ENCODE peak calls at places on chromosome 22, in seven cellular contexts. S is astrocyte of the spinal cord; U is NCI-H82; Y is stimulated activated effector memory CD8-positive, alpha-beta T cell treated with anti-CD3 and anti-CD28 coated beads, Interleukin-12 subunit alpha, Interleukin-12 subunit beta, amount 100 ng/mL, for 72 hours; F is germinal center; V is neural crest cell; D is NCI-H1694 treated with DMSO at 0.1 percent for 48 hours. G is an unnamed sample.

GRCh38 chr22:19855504-19856409 is 1.1 kb upstream of the GNB1L start:
- DNase-seq in S (peak), U (peak), Y (peak), F (peak), V (no peak), D (no peak), G (no peak)

GRCh38 chr22:25051073-25051472 is 98.6 kb downstream of the KIAA1671 start:
- DNase-seq in S (no peak), U (peak), Y (no peak), F (peak), V (no peak), D (no peak), G (no peak)

GRCh38 chr22:26484360-26484706 is 656 bp downstream of the SRRD start:
- DNase-seq in S (no peak), U (no peak), Y (no peak), F (no peak), V (no peak), D (no peak), G (no peak)

GRCh38 chr22:20979243-20979809 is 2.8 kb upstream of the LZTR1 start:
- DNase-seq in S (peak), U (peak), Y (no peak), F (peak), V (peak), D (no peak), G (no peak)

GRCh38 chr22:38202437-38203089 is 769 bp downstream of the MAFF start:
- DNase-seq in S (peak), U (peak), Y (peak), F (no peak), V (peak), D (no peak), G (peak)

GRCh38 chr22:42562684-42563083 is 8.9 kb downstream of the SERHL2 start:
- DNase-seq in S (no peak), U (peak), Y (no peak), F (no peak), V (no peak), D (no peak), G (peak)

GRCh38 chr22:38716271-38716670 is 10.5 kb downstream of the GTPBP1 start:
- DNase-seq in S (no peak), U (no peak), Y (no peak), F (no peak), V (no peak), D (no peak), G (no peak)

GRCh38 chr22:27535452-27535851 is 266.1 kb downstream of the MN1 start:
- DNase-seq in S (no peak), U (no peak), Y (no peak), F (no peak), V (no peak), D (no peak), G (no peak)

GRCh38 chr22:37501610-37502341 is 15.6 kb upstream of the MFNG start:
- DNase-seq in S (peak), U (peak), Y (no peak), F (no peak), V (no peak), D (no peak), G (peak)

GRCh38 chr22:46406349-46406748 is 70.8 kb downstream of the TRMU start:
- DNase-seq in S (no peak), U (no peak), Y (no peak), F (no peak), V (no peak), D (no peak), G (no peak)

GRCh38 chr22:20038574-20038973 is 17.7 kb downstream of the TANGO2 start:
- DNase-seq in S (no peak), U (no peak), Y (no peak), F (no peak), V (no peak), D (no peak), G (no peak)

GRCh38 chr22:35736166-35736565 is 18.5 kb downstream of the APOL5 start:
- DNase-seq in S (no peak), U (no peak), Y (no peak), F (no peak), V (no peak), D (no peak), G (no peak)

GRCh38 chr22:34236527-34236926 is 316.3 kb upstream of the LARGE1 start:
- DNase-seq in S (no peak), U (no peak), Y (no peak), F (no peak), V (no peak), D (no peak), G (peak)

GRCh38 chr22:46660604-46661201 is 40.5 kb downstream of the GRAMD4 start:
- DNase-seq in S (no peak), U (no peak), Y (no peak), F (no peak), V (no peak), D (peak), G (no peak)

GRCh38 chr22:25970348-25970995 is 198.8 kb upstream of the SEZ6L start:
- DNase-seq in S (no peak), U (peak), Y (no peak), F (no peak), V (no peak), D (peak), G (no peak)

GRCh38 chr22:49798486-49799151 is 29.1 kb downstream of the BRD1 start:
- DNase-seq in S (no peak), U (no peak), Y (no peak), F (no peak), V (no peak), D (no peak), G (no peak)

GRCh38 chr22:22802346-22802970 is 85.2 kb upstream of the IGLL5 start:
- DNase-seq in S (no peak), U (no peak), Y (no peak), F (peak), V (no peak), D (no peak), G (no peak)